ENCODE peak calls at places on chromosomes 2 and 18, in eight cellular contexts. U is GM13976; I is stomach; Q is DMS79; A is hippocampal formation; K is NCI-H82; H is stimulated activated CD4-positive, alpha-beta T cell treated with anti-CD3 and anti-CD28 coated beads, Interleukin-4, amount 100 ng/mL, for 4 hours; F is T-cell. B is an unnamed sample.

GRCh38 chr18:8788503-8789429 is 83.4 kb downstream of the MTCL1 start:
- DNase-seq in H (no peak), U (no peak), K (no peak), F (no peak), A (no peak), Q (no peak), I (peak), B (no peak)

GRCh38 chr2:206858972-206859739 is 80.2 kb upstream of the CPO start:
- DNase-seq in K (no peak), A (no peak), F (no peak), U (no peak), Q (no peak), H (no peak), I (no peak), B (no peak)

GRCh38 chr2:47309952-47310800 is 92.8 kb upstream of the MSH2 start:
- DNase-seq in Q (no peak), K (peak), F (no peak), U (peak), A (peak), H (no peak), I (peak), B (peak)

GRCh38 chr2:101892377-101892776 is 99.4 kb upstream of the IL1R2 start:
- DNase-seq in U (no peak), Q (no peak), K (no peak), H (no peak), A (no peak), I (no peak), F (no peak), B (no peak)

GRCh38 chr2:216057688-216058193 is 23.9 kb downstream of the PECR start:
- DNase-seq in H (peak), K (no peak), Q (no peak), F (peak), A (no peak), U (peak), I (peak), B (no peak)

GRCh38 chr18:77096936-77097886 is 35.4 kb downstream of the MBP start:
- DNase-seq in Q (no peak), A (no peak), I (no peak), H (no peak), K (no peak), F (no peak), U (no peak), B (no peak)

GRCh38 chr18:54127759-54128378 is 96.6 kb downstream of the MBD2 start:
- DNase-seq in H (no peak), U (peak), I (no peak), F (no peak), A (peak), K (peak), Q (no peak), B (peak)

GRCh38 chr2:21372654-21373053 is 248.9 kb downstream of the TDRD15 start:
- DNase-seq in F (no peak), A (no peak), U (no peak), H (no peak), I (no peak), Q (no peak), K (peak), B (no peak)

GRCh38 chr18:10745971-10746370 is 220.1 kb downstream of the NAPG start:
- DNase-seq in K (no peak), A (no peak), U (no peak), I (no peak), F (no peak), H (no peak), Q (no peak), B (no peak)

GRCh38 chr2:186820303-186820702 is 28.7 kb downstream of the ZSWIM2 start:
- DNase-seq in H (no peak), A (no peak), I (no peak), Q (no peak), K (no peak), F (no peak), U (no peak), B (no peak)

GRCh38 chr2:12469053-12469625 is 247.6 kb upstream of the TRIB2 start:
- DNase-seq in I (no peak), K (no peak), Q (no peak), F (no peak), A (no peak), U (no peak), H (no peak), B (no peak)

GRCh38 chr18:7476386-7476785 is 90.7 kb upstream of the PTPRM start:
- DNase-seq in U (no peak), H (no peak), I (no peak), A (no peak), Q (no peak), K (peak), F (no peak), B (no peak)

B was measured in amygdala.